ENCODE peak calls at places on chromosome 18, in four cellular contexts. G is fibroblast of lung, K is HT1080, S is K562. N is an unnamed sample.

GRCh38 chr18:66560092-66560491 is 43.8 kb downstream of the CDH19 start:
- DNase-seq in G (peak), K (peak), S (no peak), N (peak)

GRCh38 chr18:41389936-41390667 is 564.9 kb upstream of the PIK3C3 start:
- DNase-seq in G (no peak), K (no peak), S (no peak), N (no peak)

GRCh38 chr18:49020621-49021021 is 69.9 kb upstream of the SMAD7 start:
- DNase-seq in G (peak), K (no peak), S (no peak), N (no peak)

GRCh38 chr18:980586-980985 is 75.9 kb downstream of the ADCYAP1 start:
- DNase-seq in G (peak), K (no peak), S (no peak), N (no peak)

GRCh38 chr18:40159141-40160017 is 1795.7 kb upstream of the PIK3C3 start:
- DNase-seq in G (peak), K (peak), S (no peak), N (peak)

GRCh38 chr18:27713727-27714080 is 463.2 kb downstream of the CDH2 start:
- DNase-seq in G (peak), K (no peak), S (no peak), N (no peak)

GRCh38 chr18:58117685-58118403 is 73.8 kb downstream of the NEDD4L start:
- DNase-seq in G (peak), K (peak), S (peak), N (no peak)

GRCh38 chr18:79684283-79684631 is 4.7 kb downstream of the CTDP1 start:
- DNase-seq in G (no peak), K (no peak), S (no peak), N (no peak)

GRCh38 chr18:44066541-44066940 is 614.1 kb upstream of the SETBP1 start:
- DNase-seq in G (no peak), K (no peak), S (no peak), N (no peak)

GRCh38 chr18:64474751-64475150 is 325.9 kb upstream of the LINC00305 start:
- DNase-seq in G (no peak), K (no peak), S (no peak), N (peak)

GRCh38 chr18:24021505-24021904 is 7.0 kb downstream of the TTC39C start:
- DNase-seq in G (no peak), K (no peak), S (no peak), N (no peak)

GRCh38 chr18:49045585-49045984 is 94.8 kb upstream of the SMAD7 start:
- DNase-seq in G (no peak), K (no peak), S (no peak), N (no peak)

GRCh38 chr18:28657836-28658410 is 481.0 kb upstream of the CDH2 start:
- DNase-seq in G (peak), K (peak), S (no peak), N (no peak)

GRCh38 chr18:79950440-79951341 is 762 bp downstream of the SLC66A2 start:
- DNase-seq in G (peak), K (no peak), S (peak), N (peak)

GRCh38 chr18:369224-370010 is 101.6 kb upstream of the THOC1 start:
- DNase-seq in G (no peak), K (peak), S (no peak), N (no peak)

GRCh38 chr18:13513015-13513414 is 213.3 kb downstream of the FAM210A start:
- DNase-seq in G (peak), K (no peak), S (no peak), N (peak)

GRCh38 chr18:62716679-62717058 is 1.3 kb downstream of the PHLPP1 start:
- DNase-seq in G (peak), K (peak), S (peak), N (peak)

GRCh38 chr18:67305466-67305865 is 211.1 kb downstream of the DSEL start:
- DNase-seq in G (no peak), K (no peak), S (no peak), N (no peak)

GRCh38 chr18:35337256-35337655 is 7.0 kb downstream of the ZNF24 start:
- DNase-seq in G (no peak), K (no peak), S (no peak), N (no peak)

GRCh38 chr18:13558132-13558531 is 168.2 kb downstream of the FAM210A start:
- DNase-seq in G (peak), K (peak), S (peak), N (peak)

GRCh38 chr18:7198326-7198725 is 32.6 kb upstream of the LRRC30 start:
- DNase-seq in G (no peak), K (no peak), S (no peak), N (no peak)

GRCh38 chr18:75003089-75003488 is 205.8 kb downstream of the PTGR3 start:
- DNase-seq in G (peak), K (no peak), S (no peak), N (no peak)

GRCh38 chr18:49668583-49669290 is 106.9 kb downstream of the LIPG start:
- DNase-seq in G (peak), K (no peak), S (no peak), N (no peak)

GRCh38 chr18:13235326-13235937 is 16.9 kb downstream of the LDLRAD4 start:
- DNase-seq in G (no peak), K (no peak), S (no peak), N (no peak)

GRCh38 chr18:78994977-78995582 is 15.5 kb downstream of the SALL3 start:
- DNase-seq in G (no peak), K (no peak), S (no peak), N (no peak)

GRCh38 chr18:48470484-48471180 is 61.4 kb upstream of the ZBTB7C start:
- DNase-seq in G (peak), K (no peak), S (no peak), N (no peak)

GRCh38 chr18:36812686-36813085 is 16.1 kb downstream of the TPGS2 start:
- DNase-seq in G (no peak), K (no peak), S (no peak), N (no peak)

GRCh38 chr18:709771-710170 is 2.7 kb downstream of the ENOSF1 start:
- DNase-seq in G (no peak), K (no peak), S (no peak), N (no peak)

GRCh38 chr18:11937874-11938478 is 29.9 kb upstream of the MPPE1 start:
- DNase-seq in G (peak), K (peak), S (peak), N (peak)

GRCh38 chr18:33839452-33840225 is 261.6 kb downstream of the ASXL3 start:
- DNase-seq in G (peak), K (peak), S (peak), N (peak)

GRCh38 chr18:43396266-43396665 is 119.0 kb upstream of the SYT4 start:
- DNase-seq in G (peak), K (no peak), S (no peak), N (peak)

GRCh38 chr18:23135679-23136325 is 517 bp downstream of the CABLES1 start:
- DNase-seq in G (peak), K (no peak), S (no peak), N (no peak)

GRCh38 chr18:76568726-76569125 is 73.7 kb upstream of the ZNF516 start:
- DNase-seq in G (no peak), K (no peak), S (no peak), N (no peak)

GRCh38 chr18:22207022-22207758 is 37.8 kb downstream of the GATA6 start:
- DNase-seq in G (peak), K (no peak), S (no peak), N (no peak)

GRCh38 chr18:37122877-37123276 is 293.9 kb downstream of the KIAA1328 start:
- DNase-seq in G (peak), K (no peak), S (no peak), N (no peak)

GRCh38 chr18:70380915-70381896 is 92.4 kb downstream of the SOCS6 start:
- DNase-seq in G (peak), K (no peak), S (peak), N (no peak)

GRCh38 chr18:57859314-57859713 is 56.2 kb upstream of the ATP8B1 start:
- DNase-seq in G (no peak), K (peak), S (peak), N (peak)

GRCh38 chr18:12308386-12309100 is 502 bp downstream of the TUBB6 start:
- DNase-seq in G (peak), K (peak), S (peak), N (peak)

GRCh38 chr18:832085-832681 is 20.1 kb upstream of the YES1 start:
- DNase-seq in G (no peak), K (no peak), S (peak), N (peak)